ENCODE peak calls at places on chromosome 22, in four cellular contexts. P is GM12891, K is K562, Q is GM12878. Z is an unnamed sample.

GRCh38 chr22:30870451-30871345 is 97.9 kb downstream of the MORC2 start:
- DNase-seq in Q (no peak), K (peak), P (no peak), Z (no peak)

GRCh38 chr22:21688706-21689381 is 23.0 kb downstream of the PPIL2 start:
- DNase-seq in P (no peak), K (peak), Q (no peak), Z (no peak)

GRCh38 chr22:23405366-23405851 is 174.7 kb downstream of the IGLL1 start:
- DNase-seq in P (no peak), Q (no peak), K (no peak), Z (no peak)

GRCh38 chr22:32799516-32799915 is 2.0 kb upstream of the TIMP3 start:
- DNase-seq in P (no peak), K (no peak), Q (no peak), Z (no peak)

GRCh38 chr22:36818010-36818642 is 1.3 kb upstream of the PVALB start:
- DNase-seq in Q (no peak), K (no peak), P (no peak), Z (no peak)

GRCh38 chr22:41302016-41302767 is 867 bp downstream of the ZC3H7B start:
- DNase-seq in P (no peak), Q (no peak), K (peak), Z (no peak)

GRCh38 chr22:21642584-21643448 is 714 bp downstream of the SDF2L1 start:
- DNase-seq in Q (no peak), K (peak), P (peak), Z (peak)

GRCh38 chr22:23200896-23201295 is 20.6 kb downstream of the BCR start:
- DNase-seq in P (no peak), K (no peak), Q (no peak), Z (no peak)

GRCh38 chr22:47065756-47066615 is 303.5 kb downstream of the TBC1D22A start:
- DNase-seq in P (no peak), K (no peak), Q (no peak), Z (no peak)

GRCh38 chr22:47221840-47222615 is 459.6 kb downstream of the TBC1D22A start:
- DNase-seq in P (no peak), K (no peak), Q (no peak), Z (no peak)

GRCh38 chr22:24379536-24379935 is 47.9 kb upstream of the ADORA2A start:
- DNase-seq in Q (no peak), K (no peak), P (no peak), Z (no peak)

GRCh38 chr22:39931271-39931670 is 28.9 kb upstream of the TMA7B start:
- DNase-seq in K (no peak), P (no peak), Q (no peak), Z (no peak)

GRCh38 chr22:45164217-45165123 is 745 bp downstream of the NUP50 start:
- DNase-seq in Q (no peak), P (peak), K (peak), Z (no peak)
- TF ChIP-seq SPI1 in Q (no peak), P (no peak), K (no peak), Z (no peak)

GRCh38 chr22:43446881-43447280 is 35.1 kb downstream of the MPPED1 start:
- DNase-seq in Q (no peak), P (no peak), K (no peak), Z (no peak)
- TF ChIP-seq SPI1 in Q (no peak), P (no peak), K (no peak), Z (no peak)

GRCh38 chr22:35311551-35311999 is 11.9 kb downstream of the TOM1 start:
- DNase-seq in Q (no peak), K (no peak), P (no peak), Z (no peak)

GRCh38 chr22:35314161-35314942 is 14.7 kb downstream of the TOM1 start:
- DNase-seq in P (no peak), Q (no peak), K (no peak), Z (no peak)

GRCh38 chr22:35313311-35314121 is 13.8 kb downstream of the TOM1 start:
- DNase-seq in P (no peak), Q (no peak), K (no peak), Z (no peak)

GRCh38 chr22:35310556-35311550 is 11.2 kb downstream of the TOM1 start:
- DNase-seq in K (no peak), P (no peak), Q (no peak), Z (no peak)

DNA sequence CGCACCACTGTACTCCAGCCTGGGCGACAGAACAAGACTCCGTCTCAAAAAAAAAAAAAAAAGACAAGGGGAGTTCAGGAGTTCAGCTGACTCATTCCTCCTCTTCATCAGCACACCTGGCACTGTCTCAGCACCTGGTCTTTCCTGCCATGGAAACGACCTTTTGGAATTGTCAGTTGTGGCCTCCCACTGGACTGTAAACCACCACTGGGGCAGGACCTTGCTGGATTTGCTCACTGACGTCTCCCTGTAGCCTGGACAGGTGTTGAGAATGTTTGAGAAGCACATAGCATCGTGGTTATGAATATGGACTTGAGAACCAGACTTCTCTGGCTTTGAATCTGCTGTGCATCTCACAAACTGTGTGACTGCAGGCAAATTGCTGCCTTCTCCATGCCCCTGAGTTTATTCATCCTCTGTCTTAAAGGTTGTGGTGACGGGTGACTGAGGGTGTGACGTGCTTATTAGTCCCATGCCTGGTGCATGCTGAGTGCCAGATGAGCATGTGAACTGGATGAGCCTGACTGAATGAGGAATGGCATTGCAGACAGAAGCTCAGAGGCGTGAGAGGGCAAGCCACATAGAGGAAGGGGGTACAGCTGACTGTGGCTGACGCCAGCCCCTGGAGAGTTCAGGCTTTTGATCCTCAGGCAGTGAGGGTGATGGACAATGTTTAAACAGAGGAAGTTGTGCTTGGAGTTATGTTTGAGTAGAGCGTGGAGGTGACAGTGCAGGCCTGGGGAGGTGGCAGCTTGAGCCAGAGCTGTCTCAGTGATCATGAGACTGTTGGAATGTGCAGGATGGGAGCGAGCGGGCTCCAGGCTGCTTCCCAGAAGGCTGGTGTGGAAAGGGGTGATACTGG is 12.7 kb downstream of the TOM1 start:
- DNase-seq in K (no peak), Q (no peak), P (no peak), Z (no peak)
- TF ChIP-seq SPI1 in K (no peak), Q (peak), P (no peak), Z (no peak)

GRCh38 chr22:38353142-38353629 is 36.0 kb upstream of the CSNK1E start:
- DNase-seq in K (peak), P (peak), Q (no peak), Z (no peak)
- TF ChIP-seq SPI1 in K (no peak), P (no peak), Q (no peak), Z (no peak)

GRCh38 chr22:27669798-27670599 is 131.6 kb downstream of the MN1 start:
- DNase-seq in K (peak), Q (no peak), P (no peak), Z (no peak)
- TF ChIP-seq SPI1 in K (no peak), Q (no peak), P (no peak), Z (no peak)

DNA sequence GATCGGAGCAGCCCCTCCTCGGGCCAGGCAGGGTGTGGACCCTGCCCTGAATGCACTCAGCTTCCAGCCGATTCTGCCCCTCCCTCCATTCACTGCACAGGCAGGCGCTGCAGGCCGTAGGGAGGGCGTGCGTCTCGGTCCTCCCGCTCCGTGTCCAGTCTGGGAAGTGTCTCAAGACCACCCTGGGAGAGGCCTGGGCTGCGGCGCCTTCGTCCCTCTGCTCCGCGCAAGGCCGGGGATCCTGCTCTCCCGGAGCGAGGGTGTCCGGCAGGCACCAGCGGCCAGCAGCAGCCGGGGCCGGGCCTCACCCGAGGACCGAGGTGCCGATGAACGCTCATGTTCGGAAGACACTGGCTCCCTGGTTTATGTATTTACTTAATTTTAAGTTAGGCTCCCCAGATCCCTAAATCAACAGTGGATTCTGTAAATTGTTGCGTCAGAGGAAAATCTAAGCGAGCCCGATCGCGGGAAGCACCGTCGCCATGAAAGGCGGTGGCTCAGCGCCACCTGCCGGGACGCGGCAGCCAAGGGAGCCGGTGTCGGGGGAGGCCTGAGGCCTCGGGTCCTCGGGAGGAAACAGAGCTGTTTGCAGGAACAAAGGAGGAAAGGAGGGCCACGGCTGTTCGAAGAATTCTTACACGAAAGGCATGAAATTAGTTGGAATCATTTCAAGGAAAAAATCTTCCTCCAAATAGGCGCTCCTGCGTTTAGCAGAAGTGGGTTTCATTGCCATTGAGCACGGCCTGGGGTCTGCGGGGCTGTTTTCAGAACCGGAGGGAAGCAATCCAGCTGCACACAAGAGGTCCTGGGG is 195.3 kb downstream of the BRD1 start:
- DNase-seq in Q (no peak), K (no peak), P (no peak), Z (no peak)
- TF ChIP-seq SPI1 in Q (no peak), K (no peak), P (no peak), Z (no peak)

GRCh38 chr22:48842976-48843375 is 984.7 kb downstream of the BRD1 start:
- DNase-seq in K (no peak), P (no peak), Q (no peak), Z (no peak)

GRCh38 chr22:48842583-48842945 is 985.1 kb downstream of the BRD1 start:
- DNase-seq in K (no peak), Q (no peak), P (no peak), Z (no peak)

GRCh38 chr22:48840112-48840949 is 987.3 kb downstream of the BRD1 start:
- DNase-seq in K (no peak), Q (no peak), P (no peak), Z (no peak)

GRCh38 chr22:48843640-48844039 is 984.0 kb downstream of the BRD1 start:
- DNase-seq in P (no peak), Q (no peak), K (no peak), Z (no peak)

DNA sequence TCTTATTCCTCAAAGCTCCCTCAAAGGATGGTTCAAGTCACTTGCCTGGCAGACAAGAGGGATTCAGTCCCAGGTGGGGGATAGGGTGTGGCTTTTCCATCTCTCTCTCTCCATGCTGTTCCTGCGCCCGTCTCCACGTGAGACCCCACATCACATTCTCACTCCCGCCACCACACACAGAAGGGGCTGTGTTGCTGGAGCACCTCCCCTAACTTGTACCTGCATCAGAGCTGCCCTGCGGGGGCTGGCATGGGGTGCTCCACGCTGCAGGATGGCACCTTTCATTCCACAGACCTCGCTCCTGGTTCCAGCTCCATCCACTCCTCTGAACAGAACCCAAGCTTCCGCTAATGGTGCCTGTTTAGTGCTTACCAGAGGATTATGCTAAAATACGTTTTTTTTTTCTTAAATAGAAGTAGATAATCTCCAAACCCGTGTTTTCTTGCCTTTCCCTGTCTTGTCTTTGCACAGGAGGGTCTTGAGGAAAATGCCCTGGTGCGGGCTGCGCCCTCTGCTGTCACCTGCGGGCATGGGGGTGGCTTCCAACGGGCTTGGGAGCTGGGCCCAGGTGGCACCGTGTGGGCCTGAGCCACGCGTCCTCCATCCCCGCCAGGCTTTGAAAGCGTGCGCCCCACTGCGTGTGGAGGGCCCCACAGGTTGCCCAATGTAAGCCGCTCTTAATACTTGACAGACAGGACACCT is 985.6 kb downstream of the BRD1 start:
- DNase-seq in Q (no peak), P (no peak), K (no peak), Z (no peak)
- TF ChIP-seq SPI1 in Q (no peak), P (no peak), K (no peak), Z (no peak)

DNA sequence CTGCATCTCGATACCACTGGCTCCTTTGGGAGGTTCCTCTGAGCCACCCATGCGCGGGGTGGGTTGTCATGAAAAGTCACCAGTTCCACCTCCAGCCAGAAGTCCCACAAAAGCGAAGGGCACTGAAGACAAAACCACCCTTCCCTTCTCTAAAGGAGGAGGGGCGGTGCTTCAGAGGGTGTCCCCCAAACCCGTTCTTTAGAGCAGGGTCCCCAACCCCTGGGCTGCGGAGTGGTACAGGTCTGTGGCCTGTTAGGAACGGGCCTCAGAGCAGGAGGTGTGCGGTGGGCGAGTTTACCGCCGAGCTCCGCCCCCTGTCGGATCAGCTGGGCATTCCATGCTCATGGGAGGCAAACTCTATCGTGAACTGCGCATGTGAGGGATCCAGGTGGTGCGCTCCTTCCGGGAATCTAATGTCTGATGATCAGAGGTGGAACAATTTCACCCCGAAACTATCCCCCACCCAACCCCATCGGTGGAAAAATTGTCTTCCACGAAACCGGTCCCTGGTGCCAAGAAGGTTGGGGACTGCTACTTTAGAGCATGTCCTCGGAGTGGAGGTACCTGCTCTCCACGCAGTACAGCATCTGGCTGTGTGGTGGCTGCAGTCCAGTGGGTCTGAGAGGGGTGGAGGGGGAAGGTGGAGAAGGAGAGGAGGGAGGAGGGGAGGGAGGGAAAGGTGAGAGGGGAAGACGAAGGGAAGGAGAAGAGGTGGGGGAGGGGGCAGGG is 72.9 kb upstream of the SEPTIN5 start:
- DNase-seq in P (no peak), K (peak), Q (no peak), Z (no peak)
- TF ChIP-seq SPI1 in P (no peak), K (no peak), Q (no peak), Z (no peak)

GRCh38 chr22:37891926-37892325 is 14.2 kb upstream of the MICALL1 start:
- DNase-seq in P (no peak), Q (no peak), K (no peak), Z (no peak)

GRCh38 chr22:37893583-37893983 is 12.5 kb upstream of the MICALL1 start:
- DNase-seq in Q (no peak), P (no peak), K (no peak), Z (no peak)

GRCh38 chr22:37884420-37884819 is 21.7 kb upstream of the MICALL1 start:
- DNase-seq in P (no peak), K (no peak), Q (no peak), Z (no peak)

GRCh38 chr22:37892566-37893338 is 13.3 kb upstream of the MICALL1 start:
- DNase-seq in Q (no peak), P (no peak), K (no peak), Z (no peak)

GRCh38 chr22:37887610-37888378 is 18.3 kb upstream of the MICALL1 start:
- DNase-seq in K (no peak), Q (no peak), P (no peak), Z (no peak)
- TF ChIP-seq SPI1 in K (no peak), Q (no peak), P (no peak), Z (no peak)

DNA sequence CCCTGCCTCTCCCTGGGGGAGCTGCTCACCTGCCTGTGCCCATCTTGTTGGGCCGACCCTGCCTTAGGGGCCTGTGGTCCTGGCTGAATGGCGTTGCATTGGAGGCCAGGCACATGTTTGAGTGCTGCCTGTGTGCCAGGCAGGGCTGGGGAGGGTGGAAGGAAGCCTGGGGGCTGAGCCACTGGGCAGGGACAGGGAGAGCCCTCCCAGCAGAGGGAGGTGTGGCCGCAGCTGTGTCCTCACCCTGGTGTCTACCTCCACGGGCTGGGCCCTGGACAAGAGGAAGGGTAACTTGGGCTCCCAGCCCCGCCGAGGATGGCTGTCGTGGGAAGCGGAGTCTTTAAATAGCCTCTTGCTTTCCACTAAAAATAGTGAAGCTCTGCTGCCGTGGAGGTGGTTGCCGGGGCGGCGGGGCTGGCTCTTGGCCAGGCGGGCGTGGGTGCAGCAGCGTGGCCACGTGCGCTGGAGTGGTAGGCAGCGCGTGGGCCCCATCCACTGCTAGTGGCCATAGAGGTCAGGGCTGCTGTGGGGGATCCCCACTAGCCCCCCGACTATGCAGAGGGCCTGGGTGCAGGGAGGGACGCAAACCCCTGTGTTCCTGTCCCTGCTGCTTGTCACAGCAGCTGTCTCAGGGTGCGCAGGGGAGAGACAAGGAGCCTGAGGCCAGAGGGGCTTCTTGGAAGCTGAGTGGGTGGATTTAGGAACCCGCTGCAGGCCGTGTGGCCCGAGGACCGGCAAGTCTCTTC is 6.2 kb downstream of the ZDHHC8 start:
- DNase-seq in P (no peak), K (peak), Q (no peak), Z (no peak)
- TF ChIP-seq SPI1 in P (no peak), K (no peak), Q (no peak), Z (no peak)